ENCODE peak calls at places on chromosomes 7 and 10, in six cellular contexts. B, N, Z, M, A and D are unnamed samples.

GRCh38 chr7:143901360-143901709 is 641 bp downstream of the TCAF1 start:
- DNase-seq in B (peak; percentile 72), A (peak; percentile 33), Z (no peak), M (no peak), N (peak; percentile 87), D (peak; percentile 44)

GRCh38 chr7:2014391-2015241 is 218.1 kb downstream of the MAD1L1 start:
- DNase-seq in N (peak; percentile 68), B (no peak), M (peak; percentile 79), Z (no peak), A (no peak), D (no peak)

GRCh38 chr7:130349911-130350782 is 5.5 kb downstream of the CPA5 start:
- DNase-seq in N (no peak), B (no peak), M (peak; percentile 72), Z (no peak), A (no peak), D (no peak)

GRCh38 chr7:51118628-51119027 is 198.0 kb downstream of the COBL start:
- DNase-seq in A (no peak), N (no peak), M (no peak), Z (no peak), B (no peak), D (no peak)

GRCh38 chr7:46810986-46811385 is 770.9 kb downstream of the TNS3 start:
- DNase-seq in M (no peak), A (no peak), Z (no peak), B (no peak), N (no peak), D (no peak)

GRCh38 chr7:12287886-12288285 is 76.8 kb downstream of the TMEM106B start:
- DNase-seq in A (no peak), M (no peak), Z (no peak), N (no peak), B (no peak), D (no peak)

GRCh38 chr10:124151466-124152095 is 58.2 kb upstream of the CHST15 start:
- DNase-seq in A (no peak), N (peak; percentile 56), Z (no peak), B (no peak), M (no peak), D (no peak)

GRCh38 chr10:132400041-132400546 is 3.1 kb downstream of the PWWP2B start:
- DNase-seq in N (peak; percentile 81), A (no peak), M (no peak), B (no peak), Z (no peak), D (no peak)

GRCh38 chr7:113774182-113774807 is 144.5 kb downstream of the PPP1R3A start:
- DNase-seq in B (peak; percentile 24), A (no peak), Z (peak; percentile 41), N (no peak), M (no peak), D (no peak)

GRCh38 chr7:29598607-29599006 is 35.0 kb downstream of the PRR15 start:
- DNase-seq in M (no peak), Z (no peak), N (no peak), B (no peak), A (peak; percentile 89), D (peak; percentile 86)

GRCh38 chr10:42960491-42961155 is 116.2 kb upstream of the RET start:
- DNase-seq in M (peak; percentile 60), N (peak; percentile 60), A (no peak), B (no peak), Z (peak; percentile 11), D (peak; percentile 23)

GRCh38 chr10:125850766-125851731 is 27.7 kb downstream of the BCCIP start:
- DNase-seq in N (no peak), Z (no peak), B (no peak), M (no peak), A (no peak), D (no peak)

GRCh38 chr7:79692015-79692414 is 238.5 kb upstream of the MAGI2 start:
- DNase-seq in A (no peak), B (no peak), N (no peak), Z (no peak), M (no peak), D (no peak)

GRCh38 chr7:158815046-158815445 is 14.3 kb downstream of the ESYT2 start:
- DNase-seq in Z (no peak), N (no peak), B (no peak), M (no peak), A (no peak), D (no peak)

DNA sequence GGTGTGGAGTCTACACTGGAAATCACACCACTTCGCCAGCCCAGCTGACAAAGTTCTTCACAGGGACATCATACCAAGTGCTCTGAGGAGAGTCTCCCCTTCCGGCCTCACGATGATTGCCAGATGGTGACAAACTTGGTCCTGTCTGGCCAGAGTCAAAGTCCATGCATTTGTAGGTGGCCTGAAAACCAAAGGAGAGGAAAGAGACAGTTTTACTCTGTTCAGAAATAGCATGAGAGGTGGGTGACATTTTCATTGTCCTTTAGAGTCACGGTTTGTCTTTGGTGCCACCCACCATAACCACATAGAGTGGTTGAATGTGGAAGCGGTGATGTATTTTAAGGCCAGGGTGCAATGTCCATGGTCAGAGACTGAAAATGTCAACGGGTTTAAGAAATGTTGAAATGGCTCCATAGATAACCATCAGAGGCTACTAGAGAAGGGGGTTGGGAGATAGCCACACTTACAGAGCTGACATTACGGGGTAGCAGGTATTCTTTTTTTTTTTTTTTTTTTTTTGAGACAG is 33.0 kb downstream of the BTBD16 start:
- DNase-seq in M (no peak), A (no peak), B (no peak), N (no peak), Z (no peak), D (no peak)
- H3K27ac ChIP-seq in M (no peak overlapping the region), A (no peak overlapping the region), B (no peak overlapping the region), N (no peak overlapping the region), Z (no peak overlapping the region), D (no peak overlapping the region)

DNA sequence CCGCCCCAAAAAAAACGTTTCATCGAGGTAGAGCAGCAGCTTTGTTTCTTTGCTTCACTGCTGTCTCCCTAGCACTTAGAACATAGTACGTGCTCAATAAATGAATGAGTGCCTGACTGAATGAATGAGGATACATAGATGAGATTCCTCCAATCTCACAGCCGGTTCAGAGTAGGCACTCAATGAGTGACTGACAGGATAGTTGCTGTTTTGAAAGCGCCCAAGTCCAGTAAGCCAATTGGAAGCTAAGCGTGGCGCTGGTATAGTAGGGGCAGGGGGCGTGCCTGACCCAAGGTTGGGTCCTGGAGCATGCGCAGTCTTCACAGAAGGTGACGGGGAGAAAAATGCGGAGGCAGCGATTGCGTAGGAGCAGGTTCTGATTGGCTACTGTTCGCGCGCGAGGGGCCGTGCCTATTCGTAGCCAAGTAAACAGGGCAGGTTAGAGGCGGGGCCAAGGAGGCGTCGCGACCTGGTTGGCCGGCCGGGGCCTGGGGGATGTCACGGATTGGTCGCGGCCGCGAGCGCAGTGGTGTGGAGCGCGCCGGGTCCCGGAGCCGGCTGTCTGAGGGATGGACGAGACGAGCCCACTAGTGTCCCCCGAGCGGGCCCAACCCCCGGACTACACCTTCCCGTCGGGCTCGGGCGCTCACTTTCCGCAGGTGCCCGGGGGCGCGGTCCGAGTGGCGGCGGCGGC is at the start of gene PI4K2A:
- DNase-seq in N (peak; percentile 99), Z (peak; percentile 99), B (peak; percentile 99), M (peak; percentile 100), A (peak; percentile 99), D (peak; percentile 99)
- TF ChIP-seq POLR2A in N (no peak), Z (peak; percentile 45), B (peak; percentile 27), M (peak; percentile 92), A (peak; percentile 71), D (no peak)

DNA sequence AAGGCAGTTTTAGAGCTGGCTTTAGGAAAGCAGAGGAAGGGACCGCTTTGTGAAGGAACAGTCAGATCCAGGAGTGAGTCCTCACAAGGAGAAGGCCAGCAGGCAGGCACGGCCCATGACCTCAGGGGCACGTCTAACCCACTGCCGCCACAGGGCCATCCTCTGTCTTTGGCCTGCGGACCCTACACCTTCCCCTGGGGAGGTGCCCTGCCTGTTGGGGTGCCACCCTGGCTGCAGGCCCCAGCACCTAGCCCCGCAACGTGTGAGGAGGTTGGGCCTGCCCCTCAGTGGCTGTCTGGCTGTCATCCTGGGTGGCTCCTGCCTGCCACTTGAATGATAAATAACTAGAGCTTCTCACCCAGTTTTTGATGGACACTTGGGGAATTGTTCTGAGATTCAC is 31.0 kb upstream of the TRIM8 start:
- DNase-seq in N (no peak), B (no peak), Z (no peak), M (no peak), A (no peak), D (no peak)
- H3K4me1 ChIP-seq in N (peaks cover 51% of the 10 kb centered on the region), B (peaks cover 13% of the 10 kb centered on the region), Z (peaks cover 5% of the 10 kb centered on the region), M (peaks cover 44% of the 10 kb centered on the region), A (peaks cover 38% of the 10 kb centered on the region), D (peaks cover 45% of the 10 kb centered on the region)

DNA sequence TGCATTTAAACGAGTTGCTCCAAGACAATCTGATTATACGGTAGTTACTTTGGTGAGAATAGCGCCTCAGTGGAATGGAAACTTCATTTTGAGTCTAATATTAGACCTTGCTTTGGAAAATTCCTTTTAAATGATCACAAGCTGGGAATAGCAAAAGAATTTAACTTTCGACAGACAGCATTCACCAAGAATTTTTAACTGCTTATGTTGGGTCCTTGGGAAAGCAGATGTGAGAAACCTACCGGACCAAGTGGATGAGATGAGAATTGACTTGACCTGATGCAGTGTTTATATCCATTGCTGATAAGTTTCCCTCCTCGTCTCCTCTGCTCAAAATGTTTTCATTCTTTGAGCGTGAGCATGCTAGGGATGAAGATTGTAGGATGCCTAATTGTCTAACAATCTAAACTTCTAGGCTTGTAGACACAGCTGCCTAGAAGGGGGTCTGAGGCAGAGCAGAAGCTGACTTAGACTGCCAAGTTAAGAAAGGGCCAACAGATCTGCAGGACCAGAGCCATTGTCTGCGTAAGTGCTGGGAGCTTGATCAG is 126.9 kb downstream of the CNNM2 start:
- DNase-seq in B (no peak), N (no peak), M (no peak), Z (no peak), A (no peak), D (no peak)
- H3K27ac ChIP-seq in B (no peak overlapping the region), N (no peak overlapping the region), M (no peak overlapping the region), Z (no peak overlapping the region), A (peak overlapping the region; percentile 54), D (peak overlapping the region; percentile 18)

DNA sequence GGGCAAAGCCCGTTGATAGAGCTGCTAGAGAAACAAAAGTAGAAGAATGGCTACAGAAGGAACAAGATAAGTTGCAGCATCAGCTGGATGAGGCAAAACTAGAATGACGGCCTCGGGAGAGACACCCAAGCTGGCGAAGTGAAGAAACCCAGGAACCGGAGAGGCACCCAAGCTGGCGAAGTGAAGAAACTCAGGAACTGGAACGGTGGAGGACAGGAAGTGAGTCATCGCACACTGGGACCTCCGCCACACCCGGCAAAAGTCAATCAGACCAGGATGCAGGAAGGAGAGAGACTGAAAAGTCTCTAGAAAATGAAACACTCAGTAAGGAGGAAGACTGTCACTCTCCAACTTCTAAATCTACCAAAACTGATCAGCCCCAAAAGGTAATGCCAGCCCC is 133.0 kb upstream of the NEBL start:
- DNase-seq in A (no peak), B (no peak), N (no peak), Z (peak; percentile 68), M (no peak), D (no peak)
- TF ChIP-seq POLR2A in A (no peak), B (no peak), N (no peak), Z (no peak), M (no peak), D (no peak)